ENCODE peak calls at places on chromosomes 5 and 9, in eight cellular contexts. P, X, V, E, Q, T, J and W are unnamed samples.

GRCh38 chr5:73814234-73814846 is 188.3 kb downstream of the ARHGEF28 start:
- DNase-seq in V (no peak), E (no peak), Q (no peak), T (no peak), X (no peak), J (no peak), P (no peak), W (no peak)

GRCh38 chr9:130128251-130128650 is 44.0 kb upstream of the NCS1 start:
- DNase-seq in E (no peak), J (peak; percentile 86), T (no peak), V (no peak), Q (no peak), X (no peak), P (no peak), W (peak; percentile 84)

GRCh38 chr9:128940946-128941755 is 6.3 kb downstream of the DOLK start:
- DNase-seq in E (no peak), T (no peak), X (no peak), Q (peak; percentile 69), J (no peak), P (no peak), V (no peak), W (no peak)

GRCh38 chr9:5321058-5321457 is 16.5 kb upstream of the RLN2 start:
- DNase-seq in X (no peak), J (no peak), Q (no peak), E (no peak), V (no peak), P (no peak), T (peak; percentile 4), W (peak; percentile 5)

GRCh38 chr5:170126626-170127025 is 20.9 kb downstream of the FOXI1 start:
- DNase-seq in Q (no peak), T (no peak), E (no peak), X (no peak), V (no peak), P (no peak), J (no peak), W (no peak)

GRCh38 chr5:80034559-80034958 is 589 bp upstream of the THBS4 start:
- DNase-seq in X (no peak), T (no peak), E (no peak), J (no peak), Q (no peak), V (no peak), P (no peak), W (no peak)

GRCh38 chr9:126117631-126118030 is 209.0 kb upstream of the MVB12B start:
- DNase-seq in X (no peak), T (no peak), E (no peak), V (no peak), P (no peak), J (no peak), Q (peak; percentile 51), W (no peak)

GRCh38 chr9:32991895-32992595 is 9.4 kb downstream of the APTX start:
- DNase-seq in Q (no peak), E (no peak), X (no peak), T (no peak), J (no peak), P (no peak), V (no peak), W (no peak)

GRCh38 chr9:3282365-3282764 is 243.4 kb downstream of the RFX3 start:
- DNase-seq in P (no peak), Q (no peak), E (no peak), X (no peak), J (no peak), V (no peak), T (no peak), W (no peak)

GRCh38 chr9:125805057-125805456 is 57.9 kb downstream of the PBX3 start:
- DNase-seq in Q (no peak), V (no peak), E (no peak), P (no peak), J (no peak), X (no peak), T (no peak), W (no peak)

GRCh38 chr5:84450617-84451414 is 66.1 kb upstream of the EDIL3 start:
- DNase-seq in J (no peak), E (no peak), P (no peak), X (no peak), Q (no peak), V (no peak), T (no peak), W (no peak)

GRCh38 chr5:55923177-55923872 is 71.4 kb downstream of the IL6ST start:
- DNase-seq in P (no peak), V (no peak), T (no peak), J (peak; percentile 43), X (no peak), Q (no peak), E (no peak), W (peak; percentile 38)

GRCh38 chr9:33024126-33024965 is 727 bp upstream of the DNAJA1 start:
- DNase-seq in E (no peak), J (no peak), V (no peak), X (peak; percentile 8), P (no peak), Q (no peak), T (no peak), W (peak; percentile 71)

GRCh38 chr9:136310273-136311030 is 6.6 kb upstream of the CCDC187 start:
- DNase-seq in X (no peak), J (no peak), T (no peak), P (no peak), E (no peak), V (no peak), Q (no peak), W (no peak)